ENCODE peak calls at places on chromosomes 13 and 19, in six cellular contexts. Z is K562, T is GM12892, F is HepG2, H is H1, L is GM12878. U is an unnamed sample.

GRCh38 chr19:49688531-49689132 is 762 bp upstream of the ADM5 start:
- DNase-seq in Z (no peak), T (no peak), F (no peak), H (no peak), L (no peak), U (no peak)

GRCh38 chr19:12983561-12984142 is 11.6 kb upstream of the NFIX start:
- DNase-seq in Z (peak; percentile 92), T (peak; percentile 85), F (peak; percentile 53), H (no peak), L (no peak), U (peak; percentile 90)

GRCh38 chr19:20858861-20859260 is 64.2 kb upstream of the ZNF85 start:
- DNase-seq in Z (no peak), T (no peak), F (no peak), H (no peak), L (no peak), U (no peak)

GRCh38 chr13:40259899-40260298 is 406.5 kb downstream of the FOXO1 start:
- DNase-seq in Z (no peak), T (no peak), F (no peak), H (no peak), L (no peak), U (no peak)

GRCh38 chr19:33606556-33606955 is 15.2 kb upstream of the CHST8 start:
- DNase-seq in Z (no peak), T (no peak), F (no peak), H (no peak), L (no peak), U (no peak)

GRCh38 chr19:47093841-47094240 is 19.7 kb downstream of the ZC3H4 start:
- DNase-seq in Z (no peak), T (no peak), F (no peak), H (no peak), L (no peak), U (no peak)

GRCh38 chr13:19818223-19818842 is 35.6 kb upstream of the PSPC1 start:
- DNase-seq in Z (peak; percentile 14), T (no peak), F (peak; percentile 4), H (peak; percentile 77), L (no peak), U (no peak)

GRCh38 chr13:74794147-74794546 is 659.9 kb upstream of the KLF12 start:
- DNase-seq in Z (no peak), T (no peak), F (no peak), H (no peak), L (no peak), U (no peak)

GRCh38 chr13:85529216-85529590 is 270.0 kb downstream of the SLITRK6 start:
- DNase-seq in Z (no peak), T (no peak), F (no peak), H (no peak), L (no peak), U (no peak)

GRCh38 chr13:27997904-27998522 is 9.5 kb upstream of the URAD start:
- DNase-seq in Z (peak; percentile 17), T (no peak), F (peak; percentile 48), H (no peak), L (no peak), U (no peak)

GRCh38 chr13:99417821-99418662 is 83.2 kb upstream of the TM9SF2 start:
- DNase-seq in Z (no peak), T (no peak), F (no peak), H (no peak), L (no peak), U (no peak)

GRCh38 chr19:36266375-36266961 is 51.6 kb downstream of the ZNF146 start:
- DNase-seq in Z (peak; percentile 87), T (no peak), F (no peak), H (no peak), L (no peak), U (peak; percentile 42)

GRCh38 chr13:64471916-64472315 is 2758.2 kb downstream of the PCDH9 start:
- DNase-seq in Z (no peak), T (no peak), F (peak; percentile 15), H (no peak), L (no peak), U (no peak)

GRCh38 chr13:20696073-20696472 is 7.4 kb upstream of the IL17D start:
- DNase-seq in Z (no peak), T (no peak), F (no peak), H (no peak), L (no peak), U (no peak)

GRCh38 chr19:3409346-3410064 is 43.1 kb downstream of the NFIC start:
- DNase-seq in Z (no peak), T (no peak), F (peak; percentile 94), H (no peak), L (no peak), U (no peak)

GRCh38 chr13:45413826-45414312 is 4.3 kb downstream of the SLC25A30 start:
- DNase-seq in Z (no peak), T (no peak), F (no peak), H (no peak), L (no peak), U (no peak)

GRCh38 chr19:15318241-15318691 is 14.1 kb downstream of the BRD4 start:
- DNase-seq in Z (no peak), T (no peak), F (no peak), H (no peak), L (peak; percentile 48), U (no peak)

GRCh38 chr19:30361721-30362120 is 10.5 kb upstream of the ZNF536 start:
- DNase-seq in Z (no peak), T (no peak), F (peak; percentile 61), H (no peak), L (no peak), U (no peak)

GRCh38 chr13:28324181-28324789 is 170.6 kb downstream of the FLT1 start:
- DNase-seq in Z (peak; percentile 53), T (peak; percentile 39), F (peak; percentile 50), H (peak; percentile 51), L (peak; percentile 45), U (peak; percentile 52)

GRCh38 chr19:43699506-43700367 is 16.1 kb upstream of the IRGC start:
- DNase-seq in Z (no peak), T (no peak), F (no peak), H (peak; percentile 41), L (no peak), U (no peak)

GRCh38 chr19:44808463-44809371 is at the start of gene BCAM:
- DNase-seq in Z (peak; percentile 98), T (no peak), F (peak; percentile 65), H (no peak), L (no peak), U (no peak)

GRCh38 chr19:48844472-48844871 is 8.2 kb upstream of the HSD17B14 start:
- DNase-seq in Z (peak; percentile 76), T (no peak), F (peak; percentile 82), H (no peak), L (no peak), U (no peak)

GRCh38 chr19:53076984-53077383 is 26.2 kb downstream of the ZNF160 start:
- DNase-seq in Z (no peak), T (no peak), F (peak; percentile 14), H (peak; percentile 79), L (no peak), U (no peak)

GRCh38 chr19:13164370-13165090 is 14.3 kb downstream of the IER2 start:
- DNase-seq in Z (no peak), T (no peak), F (peak; percentile 89), H (peak; percentile 99), L (no peak), U (no peak)

GRCh38 chr13:79481685-79482052 is 714 bp downstream of the NDFIP2 start:
- DNase-seq in Z (peak; percentile 10), T (no peak), F (no peak), H (no peak), L (no peak), U (no peak)

GRCh38 chr19:35623327-35624010 is 5.4 kb upstream of the RBM42 start:
- DNase-seq in Z (no peak), T (no peak), F (no peak), H (no peak), L (no peak), U (no peak)

GRCh38 chr19:38619361-38620174 is 580 bp downstream of the EIF3K start:
- DNase-seq in Z (no peak), T (no peak), F (no peak), H (no peak), L (no peak), U (no peak)

GRCh38 chr19:10828981-10829821 is 6.8 kb downstream of the TMED1 start:
- DNase-seq in Z (peak; percentile 24), T (no peak), F (no peak), H (no peak), L (no peak), U (peak; percentile 14)

GRCh38 chr19:4795400-4795799 is 3.9 kb downstream of the FEM1A start:
- DNase-seq in Z (no peak), T (no peak), F (no peak), H (no peak), L (no peak), U (no peak)

GRCh38 chr19:4800591-4801081 is 9.1 kb downstream of the FEM1A start:
- DNase-seq in Z (no peak), T (no peak), F (no peak), H (no peak), L (no peak), U (no peak)

GRCh38 chr19:4791183-4792018 is at the start of gene FEM1A:
- DNase-seq in Z (peak; percentile 93), T (peak; percentile 93), F (peak; percentile 100), H (peak; percentile 99), L (peak; percentile 100), U (peak; percentile 94)

GRCh38 chr19:4794971-4795370 is 3.4 kb downstream of the FEM1A start:
- DNase-seq in Z (no peak), T (no peak), F (no peak), H (no peak), L (no peak), U (no peak)
- TF ChIP-seq POLR2A in Z (no peak), T (no peak), F (no peak), H (no peak), L (no peak), U (no peak)

GRCh38 chr19:50823389-50824042 is at the start of gene KLK1:
- DNase-seq in Z (peak; percentile 95), T (no peak), F (no peak), H (no peak), L (no peak), U (no peak)

GRCh38 chr19:50821622-50822021 is 2.0 kb downstream of the KLK1 start:
- DNase-seq in Z (no peak), T (no peak), F (no peak), H (no peak), L (no peak), U (no peak)

GRCh38 chr19:50821248-50821612 is 2.4 kb downstream of the KLK1 start:
- DNase-seq in Z (no peak), T (no peak), F (no peak), H (no peak), L (no peak), U (no peak)

GRCh38 chr19:50820549-50821247 is 2.9 kb downstream of the KLK1 start:
- DNase-seq in Z (peak; percentile 87), T (peak; percentile 60), F (no peak), H (no peak), L (peak; percentile 21), U (peak; percentile 56)

GRCh38 chr19:50822661-50823208 is 852 bp downstream of the KLK1 start:
- DNase-seq in Z (no peak), T (no peak), F (no peak), H (no peak), L (no peak), U (no peak)
- TF ChIP-seq TAF1 in Z (no peak), T (no peak), F (no peak), H (no peak), L (no peak), U (no peak)

GRCh38 chr13:48738261-48738755 is 84.6 kb downstream of the CYSLTR2 start:
- DNase-seq in Z (no peak), T (no peak), F (no peak), H (no peak), L (no peak), U (no peak)
- TF ChIP-seq POLR2AphosphoS5 in Z (no peak), T (no peak), F (no peak), H (no peak), L (no peak), U (no peak)

GRCh38 chr19:54405628-54406027 is 9.6 kb upstream of the TTYH1 start:
- DNase-seq in Z (no peak), T (no peak), F (no peak), H (no peak), L (no peak), U (no peak)
- TF ChIP-seq POLR2A in Z (no peak), T (no peak), F (no peak), H (no peak), L (no peak), U (no peak)